ENCODE peak calls at places on chromosomes 3 and 15, in seven cellular contexts. L, I, C, D, R, E and M are unnamed samples.

GRCh38 chr3:35829499-35829898 is 190.2 kb downstream of the ARPP21 start:
- DNase-seq in L (no peak), I (peak), C (no peak), D (no peak), R (no peak), E (no peak), M (no peak)

GRCh38 chr3:55683666-55684270 is 196.7 kb upstream of the WNT5A start:
- DNase-seq in L (no peak), I (no peak), C (no peak), D (no peak), R (no peak), E (no peak), M (no peak)

GRCh38 chr3:185726254-185726967 is 98.4 kb downstream of the IGF2BP2 start:
- DNase-seq in L (no peak), I (no peak), C (peak), D (no peak), R (no peak), E (no peak), M (no peak)

GRCh38 chr15:88727439-88727838 is 75.8 kb upstream of the ACAN start:
- DNase-seq in L (peak), I (no peak), C (peak), D (no peak), R (no peak), E (no peak), M (no peak)

GRCh38 chr15:89674526-89674925 is 4.6 kb downstream of the PLIN1 start:
- DNase-seq in L (no peak), I (no peak), C (no peak), D (no peak), R (no peak), E (no peak), M (no peak)

GRCh38 chr3:157317895-157318294 is 118.8 kb upstream of the PTX3 start:
- DNase-seq in L (no peak), I (no peak), C (no peak), D (no peak), R (no peak), E (no peak), M (no peak)

GRCh38 chr3:44721231-44722102 is 8.0 kb upstream of the ZNF501 start:
- DNase-seq in L (no peak), I (no peak), C (peak), D (no peak), R (no peak), E (no peak), M (no peak)

GRCh38 chr3:67593761-67594234 is 60.6 kb downstream of the SUCLG2 start:
- DNase-seq in L (no peak), I (peak), C (peak), D (no peak), R (no peak), E (no peak), M (no peak)

GRCh38 chr3:150145659-150146058 is 175.0 kb upstream of the PFN2 start:
- DNase-seq in L (no peak), I (no peak), C (no peak), D (no peak), R (no peak), E (no peak), M (no peak)

GRCh38 chr15:57911247-57911646 is 154.3 kb downstream of the ALDH1A2 start:
- DNase-seq in L (no peak), I (no peak), C (no peak), D (no peak), R (no peak), E (no peak), M (no peak)

GRCh38 chr15:77837649-77838025 is 204.9 kb upstream of the LINGO1 start:
- DNase-seq in L (no peak), I (no peak), C (no peak), D (no peak), R (no peak), E (no peak), M (no peak)

GRCh38 chr3:149325581-149325980 is 7.9 kb downstream of the TM4SF18 start:
- DNase-seq in L (no peak), I (no peak), C (no peak), D (no peak), R (no peak), E (no peak), M (no peak)

GRCh38 chr15:68696532-68697363 is 118.0 kb downstream of the CORO2B start:
- DNase-seq in L (no peak), I (no peak), C (no peak), D (no peak), R (no peak), E (no peak), M (no peak)

GRCh38 chr3:55471522-55472280 is 15.4 kb downstream of the WNT5A start:
- DNase-seq in L (no peak), I (no peak), C (no peak), D (no peak), R (no peak), E (no peak), M (no peak)

GRCh38 chr3:127373701-127374625 is 86.1 kb upstream of the PRR20G start:
- DNase-seq in L (no peak), I (peak), C (no peak), D (no peak), R (no peak), E (no peak), M (no peak)

GRCh38 chr3:79555655-79556054 is 212.1 kb downstream of the ROBO1 start:
- DNase-seq in L (no peak), I (no peak), C (no peak), D (no peak), R (no peak), E (no peak), M (no peak)

GRCh38 chr3:79551325-79551892 is 216.4 kb downstream of the ROBO1 start:
- DNase-seq in L (no peak), I (no peak), C (no peak), D (no peak), R (no peak), E (no peak), M (no peak)

DNA sequence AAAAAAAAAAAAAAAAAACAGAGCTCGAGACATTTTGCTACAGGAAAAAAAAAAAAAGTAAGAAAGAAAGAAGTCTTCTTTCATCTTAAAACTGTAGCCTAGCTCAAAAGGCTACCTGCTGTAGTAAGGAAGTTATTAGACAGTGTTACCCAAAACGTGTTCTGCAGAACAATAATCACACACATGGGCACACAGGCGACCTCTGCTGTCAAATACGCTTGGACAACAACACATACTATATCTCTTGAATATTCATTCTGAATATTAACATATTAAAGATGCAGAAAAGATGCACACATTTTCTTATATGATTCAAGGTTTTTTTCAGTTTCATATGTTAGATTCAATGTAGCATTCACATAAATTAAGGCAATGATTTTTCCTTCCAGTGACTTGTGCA is 215.8 kb downstream of the ROBO1 start:
- DNase-seq in L (no peak), I (no peak), C (no peak), D (no peak), R (no peak), E (no peak), M (no peak)
- TF ChIP-seq CTCF in L (no peak), I (no peak), C (no peak), D (no peak), R (no peak), E (no peak), M (no peak)

DNA sequence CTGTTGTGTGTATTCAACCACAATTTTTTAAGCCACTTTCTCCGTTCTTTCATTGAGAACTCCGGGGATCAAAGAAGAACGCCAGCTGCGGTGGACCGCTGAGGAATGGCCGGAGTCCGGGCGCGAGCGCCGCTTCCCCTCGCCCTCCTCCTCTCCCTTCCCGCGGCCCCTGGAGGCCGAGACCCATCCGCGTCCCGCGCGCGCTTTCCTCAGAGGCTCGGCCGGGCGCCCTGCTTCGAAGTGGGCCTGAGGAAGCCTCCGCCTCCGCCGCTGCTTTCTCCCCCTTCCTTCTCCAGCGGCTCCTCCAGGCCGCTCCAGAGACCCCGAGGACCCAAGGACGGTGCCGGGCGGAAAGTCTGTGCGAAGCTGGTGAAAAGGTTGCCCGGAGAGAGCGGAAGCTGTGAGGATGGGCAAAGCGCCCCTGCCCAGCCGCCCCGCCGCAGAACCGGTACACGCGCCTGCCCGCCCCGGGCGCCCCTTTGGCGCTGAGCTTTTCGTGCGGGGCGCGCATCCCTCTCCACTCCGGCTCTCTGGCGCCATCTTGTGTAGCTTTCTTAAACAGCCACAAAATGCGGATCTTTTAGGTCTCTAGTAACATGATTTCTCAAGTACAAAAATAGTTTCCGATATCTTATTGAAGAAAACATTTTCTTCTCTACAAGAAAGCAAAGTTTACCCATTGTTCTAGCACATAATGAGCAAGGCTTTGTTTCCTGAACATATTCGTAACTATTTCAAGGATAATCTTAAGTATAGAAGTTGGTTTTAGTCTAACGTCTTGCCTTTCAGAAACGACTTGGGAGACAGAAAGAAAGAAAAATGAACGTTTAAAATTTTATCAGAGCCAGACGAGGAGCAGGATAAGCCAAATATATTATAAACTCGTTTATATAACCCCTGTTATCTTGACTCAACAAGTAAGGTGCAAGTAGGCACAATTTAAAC is 59.2 kb upstream of the FAM174B start:
- DNase-seq in L (peak), I (peak), C (peak), D (no peak), R (peak), E (peak), M (no peak)
- H3K4me3 ChIP-seq in L (peak), I (peak), C (peak), D (peak), R (peak), E (peak), M (peak)

GRCh38 chr3:151200586-151200985 is 2.4 kb downstream of the GPR171 start:
- DNase-seq in L (no peak), I (no peak), C (no peak), D (no peak), R (no peak), E (no peak), M (no peak)
- H3K27ac ChIP-seq in L (no peak), I (no peak), C (no peak), D (no peak), R (no peak), E (no peak), M (no peak)

GRCh38 chr3:177905895-177906511 is 630.2 kb upstream of the KCNMB2 start:
- DNase-seq in L (no peak), I (no peak), C (peak), D (no peak), R (no peak), E (no peak), M (no peak)
- TF ChIP-seq CTCF in L (peak), I (no peak), C (no peak), D (no peak), R (no peak), E (no peak), M (no peak)

GRCh38 chr3:128712848-128713247 is 13.1 kb upstream of the RAB7A start:
- DNase-seq in L (no peak), I (no peak), C (no peak), D (no peak), R (no peak), E (no peak), M (no peak)

GRCh38 chr3:128720891-128721290 is 5.1 kb upstream of the RAB7A start:
- DNase-seq in L (no peak), I (no peak), C (no peak), D (no peak), R (no peak), E (no peak), M (no peak)

GRCh38 chr3:128710816-128711433 is 15.1 kb upstream of the RAB7A start:
- DNase-seq in L (no peak), I (no peak), C (no peak), D (no peak), R (no peak), E (no peak), M (no peak)

GRCh38 chr3:128709506-128710210 is 16.3 kb upstream of the RAB7A start:
- DNase-seq in L (no peak), I (no peak), C (peak), D (peak), R (no peak), E (no peak), M (no peak)

GRCh38 chr3:128714887-128715496 is 11.0 kb upstream of the RAB7A start:
- DNase-seq in L (no peak), I (no peak), C (no peak), D (no peak), R (no peak), E (no peak), M (no peak)
- H3K4me3 ChIP-seq in L (no peak), I (no peak), C (no peak), D (no peak), R (no peak), E (no peak), M (no peak)

DNA sequence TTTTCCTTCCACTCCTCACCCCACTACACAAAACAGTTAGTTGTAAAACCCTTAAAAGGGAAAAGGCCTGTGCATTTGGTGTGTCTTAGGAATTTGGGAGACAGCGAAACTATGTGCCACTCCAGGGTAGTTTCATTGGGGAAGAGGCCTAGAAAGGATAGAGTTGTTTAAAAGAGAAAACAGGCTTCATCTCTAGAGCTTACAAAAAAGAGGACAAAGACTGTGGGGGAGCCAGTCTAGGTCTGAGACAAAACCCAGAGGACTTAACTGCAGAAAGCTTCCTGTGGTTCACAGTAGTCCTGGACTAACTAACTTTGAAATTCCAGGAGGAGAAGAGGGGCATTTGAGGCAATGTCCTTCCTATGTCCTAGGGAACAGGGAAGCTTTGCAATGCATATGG is 159.5 kb downstream of the LSAMP start:
- DNase-seq in L (no peak), I (no peak), C (no peak), D (no peak), R (no peak), E (no peak), M (no peak)
- H3K27ac ChIP-seq in L (no peak), I (no peak), C (no peak), D (no peak), R (no peak), E (no peak), M (no peak)

GRCh38 chr15:85010472-85011209 is 29.0 kb downstream of the PDE8A start:
- DNase-seq in L (no peak), I (no peak), C (no peak), D (no peak), R (no peak), E (no peak), M (no peak)
- TF ChIP-seq CTCF in L (peak), I (no peak), C (no peak), D (no peak), R (peak), E (no peak), M (no peak)

GRCh38 chr3:153624310-153625030 is 462.4 kb downstream of the RAP2B start:
- DNase-seq in L (no peak), I (no peak), C (no peak), D (no peak), R (no peak), E (no peak), M (no peak)
- H3K4me3 ChIP-seq in L (no peak), I (no peak), C (no peak), D (no peak), R (no peak), E (no peak), M (no peak)

GRCh38 chr3:108067768-108068167 is 23.1 kb downstream of the CD47 start:
- DNase-seq in L (no peak), I (no peak), C (no peak), D (no peak), R (no peak), E (no peak), M (no peak)
- H3K27ac ChIP-seq in L (no peak), I (no peak), C (no peak), D (no peak), R (no peak), E (no peak), M (no peak)

DNA sequence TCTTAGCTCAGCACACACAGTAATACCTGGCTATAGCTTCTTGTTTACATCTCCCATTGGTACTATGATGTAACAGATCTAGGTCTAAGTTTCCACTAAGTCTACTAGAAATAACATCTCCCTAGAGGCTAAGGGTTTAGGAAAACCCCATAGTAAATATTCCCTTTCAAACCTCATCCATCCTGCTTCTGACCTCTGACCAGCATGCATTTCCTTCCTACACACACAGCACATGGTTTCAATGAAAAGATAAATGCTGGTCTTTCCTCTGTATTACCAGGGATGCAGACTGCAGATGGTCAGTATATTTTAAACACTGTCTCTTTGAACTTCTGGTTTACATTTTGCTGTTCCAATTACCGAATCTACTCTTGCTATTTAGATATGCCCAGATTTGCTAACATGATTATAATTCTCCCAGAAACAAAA is 96.6 kb downstream of the EFL1 start:
- DNase-seq in L (no peak), I (no peak), C (no peak), D (no peak), R (no peak), E (no peak), M (no peak)
- TF ChIP-seq CTCF in L (no peak), I (no peak), C (no peak), D (no peak), R (no peak), E (no peak), M (no peak)